ENCODE peak calls at places on chromosomes 3 and 15, in six cellular contexts. D, X, R, G, C and A are unnamed samples.

GRCh38 chr3:16173696-16174355 is 654 bp upstream of the GALNT15 start:
- DNase-seq in C (no peak), D (peak; percentile 61), R (no peak), X (no peak), G (no peak), A (peak; percentile 70)

GRCh38 chr3:124791639-124792111 is 61.4 kb downstream of the UMPS start:
- DNase-seq in X (peak; percentile 16), C (no peak), R (no peak), G (no peak), D (peak; percentile 95), A (peak; percentile 93)

GRCh38 chr3:15924914-15925313 is 127.1 kb upstream of the ANKRD28 start:
- DNase-seq in G (no peak), C (no peak), R (no peak), D (no peak), X (no peak), A (no peak)

GRCh38 chr15:90212221-90213079 is 11.3 kb downstream of the SEMA4B start:
- DNase-seq in R (no peak), C (no peak), D (no peak), X (no peak), G (no peak), A (no peak)

GRCh38 chr3:43378066-43378935 is 92.0 kb downstream of the SNRK start:
- DNase-seq in X (peak; percentile 71), R (no peak), D (peak; percentile 38), G (peak; percentile 66), C (no peak), A (peak; percentile 33)

GRCh38 chr3:11455977-11456376 is 183.8 kb downstream of the ATG7 start:
- DNase-seq in R (no peak), C (no peak), X (no peak), D (peak; percentile 94), G (no peak), A (peak; percentile 97)

GRCh38 chr15:85044251-85044853 is 62.7 kb downstream of the PDE8A start:
- DNase-seq in X (peak; percentile 73), G (peak; percentile 58), C (peak; percentile 59), D (peak; percentile 80), R (no peak), A (peak; percentile 81)

GRCh38 chr3:23954144-23954543 is 9.1 kb downstream of the NR1D2 start:
- DNase-seq in X (no peak), G (no peak), R (no peak), D (no peak), C (no peak), A (no peak)

GRCh38 chr3:96779810-96780209 is 34.6 kb upstream of the EPHA6 start:
- DNase-seq in D (no peak), R (no peak), C (no peak), G (no peak), X (no peak), A (no peak)

GRCh38 chr3:192915724-192916123 is 1.9 kb downstream of the MB21D2 start:
- DNase-seq in G (no peak), X (peak; percentile 36), C (no peak), R (no peak), D (peak; percentile 36), A (peak; percentile 56)

GRCh38 chr15:67064607-67065530 is 533 bp upstream of the SMAD3 start:
- DNase-seq in C (peak; percentile 55), D (no peak), R (no peak), X (peak; percentile 61), G (peak; percentile 63), A (no peak)

GRCh38 chr3:185586644-185586964 is 509 bp downstream of the SENP2 start:
- DNase-seq in R (no peak), C (no peak), G (no peak), X (no peak), D (no peak), A (no peak)

GRCh38 chr3:41893977-41894376 is 67.9 kb downstream of the ULK4 start:
- DNase-seq in D (peak; percentile 62), G (peak; percentile 42), R (no peak), X (peak; percentile 50), C (peak; percentile 9), A (peak; percentile 79)

GRCh38 chr3:165339753-165340152 is 143.6 kb upstream of the SLITRK3 start:
- DNase-seq in C (no peak), X (peak; percentile 12), D (peak; percentile 4), G (no peak), R (no peak), A (peak; percentile 9)
- TF ChIP-seq CTCF in C (no peak), X (peak; percentile 19), D (no peak), G (no peak), R (no peak), A (no peak)

DNA sequence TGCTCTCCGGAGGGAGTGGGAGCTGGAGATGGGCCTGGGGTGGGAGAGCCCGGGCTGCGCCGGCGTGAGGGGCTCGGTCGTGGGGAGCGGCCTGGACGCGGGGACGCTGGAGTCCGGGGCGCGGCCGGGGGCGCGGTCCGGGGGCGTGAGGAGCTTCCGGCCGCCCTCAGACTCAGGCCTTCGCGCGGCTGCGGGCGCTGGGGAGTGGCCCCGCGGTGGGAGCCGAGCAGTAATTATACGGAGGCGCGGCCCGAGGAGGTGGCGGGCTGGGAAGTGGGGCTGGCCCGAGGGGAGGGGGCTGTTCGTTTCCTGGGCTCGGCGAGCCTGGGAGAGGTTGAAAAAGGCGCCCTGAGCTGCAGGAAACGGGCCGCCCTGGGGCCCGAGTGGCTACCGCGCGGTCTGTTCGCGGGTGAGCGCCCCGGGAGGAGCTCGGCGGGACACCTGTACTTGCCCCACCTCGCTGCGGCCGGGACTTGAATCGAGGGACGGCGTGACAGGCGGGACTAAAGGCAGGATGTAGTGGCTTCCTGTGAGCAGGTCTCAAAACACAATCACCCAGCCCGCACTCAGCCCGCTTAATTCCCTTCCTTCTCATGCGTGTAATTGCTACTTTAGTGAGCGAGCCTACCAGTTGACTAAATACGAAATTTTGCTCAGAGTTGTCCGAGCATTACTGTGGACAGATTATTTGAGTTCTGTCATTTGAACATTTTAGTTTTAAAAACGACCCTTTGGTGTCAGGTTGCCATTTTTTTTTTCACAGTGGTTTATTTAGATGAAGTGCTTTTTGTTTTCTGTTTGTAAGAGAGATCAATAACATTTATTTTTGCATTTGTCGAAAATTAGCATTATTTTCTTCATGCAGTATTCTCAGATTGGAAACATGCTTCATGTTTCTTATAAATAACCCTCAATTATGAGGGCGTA is 855 bp downstream of the RASA2 start:
- DNase-seq in C (peak; percentile 69), G (peak; percentile 92), X (peak; percentile 96), D (peak; percentile 44), R (peak; percentile 79), A (peak; percentile 54)
- TF ChIP-seq CTCF in C (no peak), G (no peak), X (no peak), D (no peak), R (no peak), A (no peak)

GRCh38 chr3:14411988-14412387 is 9.6 kb downstream of the SLC6A6 start:
- DNase-seq in D (no peak), G (no peak), R (no peak), X (no peak), C (no peak), A (no peak)
- TF ChIP-seq CTCF in D (peak; percentile 15), G (no peak), R (no peak), X (no peak), C (no peak), A (peak; percentile 2)

GRCh38 chr15:81174759-81175327 is 21.8 kb upstream of the IL16 start:
- DNase-seq in R (no peak), C (no peak), X (no peak), D (no peak), G (no peak), A (no peak)
- TF ChIP-seq CTCF in R (no peak), C (no peak), X (no peak), D (peak; percentile 7), G (no peak), A (peak; percentile 5)

GRCh38 chr3:32781211-32781968 is 36.4 kb upstream of the TRIM71 start:
- DNase-seq in X (peak; percentile 92), G (peak; percentile 61), C (peak; percentile 91), R (peak; percentile 64), D (peak; percentile 68), A (peak; percentile 85)
- TF ChIP-seq CTCF in X (peak; percentile 89), G (peak; percentile 90), C (peak; percentile 79), R (peak; percentile 85), D (peak; percentile 79), A (peak; percentile 48)

DNA sequence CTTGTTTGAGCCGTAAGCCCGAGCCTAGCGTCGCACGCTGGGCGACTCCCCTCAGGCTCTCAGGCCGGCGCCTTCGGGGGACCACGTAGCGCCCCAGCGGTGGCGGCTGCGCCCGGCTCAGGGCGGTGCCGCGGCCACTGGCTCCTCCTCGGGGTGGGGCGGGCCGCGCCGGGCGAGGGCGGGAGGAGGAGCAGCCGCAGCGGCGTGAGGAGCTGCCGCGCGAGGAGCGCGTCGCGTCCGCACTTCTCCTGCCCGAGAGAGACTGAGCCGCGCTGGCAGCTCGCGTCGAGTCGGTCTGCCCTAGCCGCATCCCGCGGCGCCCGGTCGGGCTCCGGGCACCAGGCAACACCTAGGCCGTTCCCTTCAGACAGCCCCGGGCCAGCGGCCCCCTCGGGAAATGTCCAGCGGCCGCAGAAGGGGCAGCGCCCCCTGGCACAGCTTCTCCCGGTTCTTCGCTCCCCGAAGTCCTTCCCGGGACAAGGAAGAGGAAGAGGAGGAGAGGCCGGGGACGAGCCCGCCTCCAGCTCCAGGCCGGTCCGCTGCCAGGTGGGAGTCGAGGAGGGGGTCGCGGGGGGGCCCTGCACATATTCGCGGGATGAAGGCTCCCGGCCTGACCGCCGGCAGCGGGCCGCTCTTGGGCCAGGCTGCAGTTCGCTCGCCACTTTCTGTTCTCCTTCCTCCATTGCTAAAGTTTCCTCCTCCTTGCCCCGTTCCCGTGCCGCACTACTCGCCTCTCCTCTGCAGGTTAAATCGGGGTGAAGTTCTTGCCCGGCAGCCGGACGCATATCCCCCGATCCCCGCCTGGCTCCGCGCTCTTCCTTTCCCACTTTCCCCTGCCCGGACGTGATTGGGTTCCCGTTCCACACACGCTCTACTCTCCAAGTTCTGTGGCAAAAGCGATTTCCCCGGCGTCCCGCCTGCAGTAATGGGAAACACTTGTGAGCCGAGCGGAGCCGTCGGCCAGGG is at the start of gene CRYBG3:
- DNase-seq in D (peak; percentile 75), C (peak; percentile 84), G (peak; percentile 76), R (peak; percentile 74), X (peak; percentile 94), A (peak; percentile 75)
- TF ChIP-seq CTCF in D (peak; percentile 31), C (no peak), G (no peak), R (peak; percentile 15), X (no peak), A (peak; percentile 31)